ENCODE peak calls at places on chromosomes 6 and 20, in eight cellular contexts. One of them, this sample, is unnamed.

GRCh38 chr6:33206864-33207568 is 1.3 kb upstream of the RING1 start:
- DNase-seq in heart right ventricle: no peak
- DNase-seq in prostate gland: no peak
- DNase-seq in fibroblast of mammary gland: no peak
- DNase-seq in upper lobe of right lung: no peak
- DNase-seq in brain microvascular endothelial cell: peak
- DNase-seq in dorsolateral prefrontal cortex: no peak
- DNase-seq in body of pancreas: no peak
- DNase-seq in this sample: no peak

GRCh38 chr6:34383651-34384304 is 8.7 kb downstream of the NUDT3 start:
- DNase-seq in heart right ventricle: no peak
- DNase-seq in prostate gland: no peak
- DNase-seq in fibroblast of mammary gland: peak
- DNase-seq in upper lobe of right lung: no peak
- DNase-seq in brain microvascular endothelial cell: no peak
- DNase-seq in dorsolateral prefrontal cortex: no peak
- DNase-seq in body of pancreas: no peak
- DNase-seq in this sample: no peak

GRCh38 chr6:13131935-13132661 is 196.2 kb downstream of the TBC1D7 start:
- DNase-seq in heart right ventricle: no peak
- DNase-seq in prostate gland: no peak
- DNase-seq in fibroblast of mammary gland: no peak
- DNase-seq in upper lobe of right lung: no peak
- DNase-seq in brain microvascular endothelial cell: no peak
- DNase-seq in dorsolateral prefrontal cortex: no peak
- DNase-seq in body of pancreas: no peak
- DNase-seq in this sample: no peak

GRCh38 chr6:137352859-137353258 is 133.7 kb upstream of the IFNGR1 start:
- DNase-seq in heart right ventricle: no peak
- DNase-seq in prostate gland: no peak
- DNase-seq in fibroblast of mammary gland: peak
- DNase-seq in upper lobe of right lung: no peak
- DNase-seq in brain microvascular endothelial cell: no peak
- DNase-seq in dorsolateral prefrontal cortex: no peak
- DNase-seq in body of pancreas: peak
- DNase-seq in this sample: no peak

GRCh38 chr6:130559166-130559565 is 193.3 kb downstream of the TMEM200A start:
- DNase-seq in heart right ventricle: no peak
- DNase-seq in prostate gland: no peak
- DNase-seq in fibroblast of mammary gland: no peak
- DNase-seq in upper lobe of right lung: no peak
- DNase-seq in brain microvascular endothelial cell: no peak
- DNase-seq in dorsolateral prefrontal cortex: no peak
- DNase-seq in body of pancreas: no peak
- DNase-seq in this sample: no peak

GRCh38 chr6:110002676-110003075 is 24.6 kb downstream of the GPR6 start:
- DNase-seq in heart right ventricle: no peak
- DNase-seq in prostate gland: no peak
- DNase-seq in fibroblast of mammary gland: peak
- DNase-seq in upper lobe of right lung: no peak
- DNase-seq in brain microvascular endothelial cell: no peak
- DNase-seq in dorsolateral prefrontal cortex: no peak
- DNase-seq in body of pancreas: no peak
- DNase-seq in this sample: no peak

GRCh38 chr6:43125119-43125518 is 46.0 kb upstream of the SRF start:
- DNase-seq in heart right ventricle: no peak
- DNase-seq in prostate gland: no peak
- DNase-seq in fibroblast of mammary gland: peak
- DNase-seq in upper lobe of right lung: no peak
- DNase-seq in brain microvascular endothelial cell: peak
- DNase-seq in dorsolateral prefrontal cortex: no peak
- DNase-seq in body of pancreas: no peak
- DNase-seq in this sample: no peak

GRCh38 chr6:27078734-27079357 is 168.7 kb upstream of the PRSS16 start:
- DNase-seq in heart right ventricle: no peak
- DNase-seq in prostate gland: peak
- DNase-seq in fibroblast of mammary gland: peak
- DNase-seq in upper lobe of right lung: peak
- DNase-seq in brain microvascular endothelial cell: peak
- DNase-seq in dorsolateral prefrontal cortex: peak
- DNase-seq in body of pancreas: peak
- DNase-seq in this sample: no peak

GRCh38 chr6:74768120-74768519 is 437.7 kb downstream of the COL12A1 start:
- DNase-seq in heart right ventricle: no peak
- DNase-seq in prostate gland: no peak
- DNase-seq in fibroblast of mammary gland: peak
- DNase-seq in upper lobe of right lung: no peak
- DNase-seq in brain microvascular endothelial cell: no peak
- DNase-seq in dorsolateral prefrontal cortex: no peak
- DNase-seq in body of pancreas: no peak
- DNase-seq in this sample: no peak

GRCh38 chr6:92559611-92560010 is 859.7 kb downstream of the EPHA7 start:
- DNase-seq in heart right ventricle: no peak
- DNase-seq in prostate gland: no peak
- DNase-seq in fibroblast of mammary gland: no peak
- DNase-seq in upper lobe of right lung: no peak
- DNase-seq in brain microvascular endothelial cell: no peak
- DNase-seq in dorsolateral prefrontal cortex: no peak
- DNase-seq in body of pancreas: no peak
- DNase-seq in this sample: no peak

GRCh38 chr6:3410385-3411360 is 46.2 kb downstream of the SLC22A23 start:
- DNase-seq in heart right ventricle: peak
- DNase-seq in prostate gland: no peak
- DNase-seq in fibroblast of mammary gland: peak
- DNase-seq in upper lobe of right lung: peak
- DNase-seq in brain microvascular endothelial cell: peak
- DNase-seq in dorsolateral prefrontal cortex: peak
- DNase-seq in body of pancreas: peak
- DNase-seq in this sample: peak

GRCh38 chr6:3208096-3208774 is 19.2 kb downstream of the TUBB2B start:
- DNase-seq in heart right ventricle: no peak
- DNase-seq in prostate gland: no peak
- DNase-seq in fibroblast of mammary gland: peak
- DNase-seq in upper lobe of right lung: no peak
- DNase-seq in brain microvascular endothelial cell: peak
- DNase-seq in dorsolateral prefrontal cortex: no peak
- DNase-seq in body of pancreas: no peak
- DNase-seq in this sample: no peak

GRCh38 chr6:44699851-44700250 is 312.3 kb downstream of the CDC5L start:
- DNase-seq in heart right ventricle: no peak
- DNase-seq in prostate gland: no peak
- DNase-seq in fibroblast of mammary gland: no peak
- DNase-seq in upper lobe of right lung: no peak
- DNase-seq in brain microvascular endothelial cell: no peak
- DNase-seq in dorsolateral prefrontal cortex: no peak
- DNase-seq in body of pancreas: no peak
- DNase-seq in this sample: no peak

GRCh38 chr20:25586877-25587276 is 1.5 kb upstream of the NINL start:
- DNase-seq in heart right ventricle: no peak
- DNase-seq in prostate gland: no peak
- DNase-seq in fibroblast of mammary gland: peak
- DNase-seq in upper lobe of right lung: peak
- DNase-seq in brain microvascular endothelial cell: no peak
- DNase-seq in dorsolateral prefrontal cortex: no peak
- DNase-seq in body of pancreas: no peak
- DNase-seq in this sample: no peak

GRCh38 chr6:108733706-108734105 is 114.5 kb upstream of the ARMC2 start:
- DNase-seq in heart right ventricle: no peak
- DNase-seq in prostate gland: no peak
- DNase-seq in fibroblast of mammary gland: no peak
- DNase-seq in upper lobe of right lung: no peak
- DNase-seq in brain microvascular endothelial cell: no peak
- DNase-seq in dorsolateral prefrontal cortex: no peak
- DNase-seq in body of pancreas: no peak
- DNase-seq in this sample: no peak

GRCh38 chr6:169659820-169660610 is 41.8 kb downstream of the WDR27 start:
- DNase-seq in heart right ventricle: no peak
- DNase-seq in prostate gland: no peak
- DNase-seq in fibroblast of mammary gland: no peak
- DNase-seq in upper lobe of right lung: peak
- DNase-seq in brain microvascular endothelial cell: no peak
- DNase-seq in dorsolateral prefrontal cortex: no peak
- DNase-seq in body of pancreas: no peak
- DNase-seq in this sample: no peak

GRCh38 chr6:137423444-137424168 is 70.6 kb downstream of the OLIG3 start:
- DNase-seq in heart right ventricle: no peak
- DNase-seq in prostate gland: no peak
- DNase-seq in fibroblast of mammary gland: no peak
- DNase-seq in upper lobe of right lung: no peak
- DNase-seq in brain microvascular endothelial cell: no peak
- DNase-seq in dorsolateral prefrontal cortex: no peak
- DNase-seq in body of pancreas: no peak
- DNase-seq in this sample: no peak

GRCh38 chr6:157539900-157540752 is 159.1 kb downstream of the ZDHHC14 start:
- DNase-seq in heart right ventricle: no peak
- DNase-seq in prostate gland: no peak
- DNase-seq in fibroblast of mammary gland: no peak
- DNase-seq in upper lobe of right lung: no peak
- DNase-seq in brain microvascular endothelial cell: no peak
- DNase-seq in dorsolateral prefrontal cortex: no peak
- DNase-seq in body of pancreas: no peak
- DNase-seq in this sample: no peak

GRCh38 chr20:25065625-25066338 is 7.8 kb upstream of the ACSS1 start:
- DNase-seq in heart right ventricle: peak
- DNase-seq in prostate gland: peak
- DNase-seq in fibroblast of mammary gland: peak
- DNase-seq in upper lobe of right lung: peak
- DNase-seq in brain microvascular endothelial cell: peak
- DNase-seq in dorsolateral prefrontal cortex: peak
- DNase-seq in body of pancreas: peak
- DNase-seq in this sample: peak

GRCh38 chr6:18680842-18681241 is 293.7 kb downstream of the RNF144B start:
- DNase-seq in heart right ventricle: no peak
- DNase-seq in prostate gland: no peak
- DNase-seq in fibroblast of mammary gland: no peak
- DNase-seq in upper lobe of right lung: no peak
- DNase-seq in brain microvascular endothelial cell: no peak
- DNase-seq in dorsolateral prefrontal cortex: no peak
- DNase-seq in body of pancreas: no peak
- DNase-seq in this sample: no peak
- TF ChIP-seq CTCF in heart right ventricle: no peak
- TF ChIP-seq CTCF in prostate gland: no peak
- TF ChIP-seq CTCF in fibroblast of mammary gland: no peak
- TF ChIP-seq CTCF in upper lobe of right lung: no peak
- TF ChIP-seq CTCF in brain microvascular endothelial cell: peak
- TF ChIP-seq CTCF in dorsolateral prefrontal cortex: no peak
- TF ChIP-seq CTCF in body of pancreas: no peak
- TF ChIP-seq CTCF in this sample: no peak

DNA sequence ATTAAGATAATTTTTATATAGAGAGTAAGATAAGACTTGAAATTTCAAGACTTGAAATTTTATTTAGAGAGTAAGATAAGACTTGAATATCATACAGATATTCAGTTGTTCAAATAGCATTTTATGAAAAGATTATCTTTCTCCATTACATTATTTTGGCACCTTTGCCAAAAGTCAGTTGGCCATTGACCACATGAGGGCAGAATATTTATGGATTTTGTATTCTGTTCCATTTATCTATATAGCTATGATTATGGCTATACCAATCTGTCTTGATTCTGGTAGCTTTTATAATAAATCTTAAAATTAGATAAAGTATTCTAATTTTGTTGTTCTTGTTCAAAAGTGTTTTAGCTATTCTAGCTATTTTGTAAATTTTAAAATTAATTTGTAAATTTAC is 537.9 kb upstream of the GJE1 start:
- DNase-seq in heart right ventricle: no peak
- DNase-seq in prostate gland: no peak
- DNase-seq in fibroblast of mammary gland: no peak
- DNase-seq in upper lobe of right lung: no peak
- DNase-seq in brain microvascular endothelial cell: no peak
- DNase-seq in dorsolateral prefrontal cortex: no peak
- DNase-seq in body of pancreas: no peak
- DNase-seq in this sample: no peak
- TF ChIP-seq CTCF in heart right ventricle: no peak
- TF ChIP-seq CTCF in prostate gland: no peak
- TF ChIP-seq CTCF in fibroblast of mammary gland: peak
- TF ChIP-seq CTCF in upper lobe of right lung: no peak
- TF ChIP-seq CTCF in brain microvascular endothelial cell: peak
- TF ChIP-seq CTCF in dorsolateral prefrontal cortex: no peak
- TF ChIP-seq CTCF in body of pancreas: no peak
- TF ChIP-seq CTCF in this sample: no peak

GRCh38 chr20:34085544-34086040 is 26.5 kb downstream of the EIF2S2 start:
- DNase-seq in heart right ventricle: no peak
- DNase-seq in prostate gland: no peak
- DNase-seq in fibroblast of mammary gland: no peak
- DNase-seq in upper lobe of right lung: no peak
- DNase-seq in brain microvascular endothelial cell: no peak
- DNase-seq in dorsolateral prefrontal cortex: no peak
- DNase-seq in body of pancreas: no peak
- DNase-seq in this sample: no peak

GRCh38 chr20:34083781-34084180 is 28.3 kb downstream of the EIF2S2 start:
- DNase-seq in heart right ventricle: no peak
- DNase-seq in prostate gland: no peak
- DNase-seq in fibroblast of mammary gland: no peak
- DNase-seq in upper lobe of right lung: no peak
- DNase-seq in brain microvascular endothelial cell: no peak
- DNase-seq in dorsolateral prefrontal cortex: no peak
- DNase-seq in body of pancreas: no peak
- DNase-seq in this sample: no peak

GRCh38 chr20:34084227-34084923 is 27.7 kb downstream of the EIF2S2 start:
- DNase-seq in heart right ventricle: no peak
- DNase-seq in prostate gland: no peak
- DNase-seq in fibroblast of mammary gland: no peak
- DNase-seq in upper lobe of right lung: no peak
- DNase-seq in brain microvascular endothelial cell: peak
- DNase-seq in dorsolateral prefrontal cortex: no peak
- DNase-seq in body of pancreas: no peak
- DNase-seq in this sample: no peak

GRCh38 chr20:34082232-34082887 is 29.7 kb downstream of the EIF2S2 start:
- DNase-seq in heart right ventricle: no peak
- DNase-seq in prostate gland: no peak
- DNase-seq in fibroblast of mammary gland: no peak
- DNase-seq in upper lobe of right lung: no peak
- DNase-seq in brain microvascular endothelial cell: no peak
- DNase-seq in dorsolateral prefrontal cortex: no peak
- DNase-seq in body of pancreas: no peak
- DNase-seq in this sample: no peak

DNA sequence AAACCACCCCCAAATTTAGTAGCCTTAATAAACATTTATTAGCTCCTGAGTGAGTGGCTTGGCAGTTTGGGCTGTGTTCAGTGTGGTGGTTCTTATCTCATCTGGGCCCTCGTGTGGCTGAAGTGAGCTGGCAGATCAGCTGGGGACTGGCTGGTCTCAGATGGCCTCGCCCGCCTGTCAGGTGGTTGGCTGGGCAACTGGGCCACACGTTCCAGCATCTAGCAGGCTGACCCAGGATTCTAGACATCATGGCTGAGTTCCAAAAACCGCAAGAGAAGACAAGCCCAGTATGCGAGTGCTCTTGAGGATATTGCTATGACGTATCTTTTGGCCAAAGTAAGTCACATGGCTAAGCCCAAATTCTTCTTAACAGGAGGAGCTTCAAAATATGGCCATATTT is 28.9 kb downstream of the EIF2S2 start:
- DNase-seq in heart right ventricle: peak
- DNase-seq in prostate gland: peak
- DNase-seq in fibroblast of mammary gland: peak
- DNase-seq in upper lobe of right lung: peak
- DNase-seq in brain microvascular endothelial cell: peak
- DNase-seq in dorsolateral prefrontal cortex: peak
- DNase-seq in body of pancreas: peak
- DNase-seq in this sample: no peak
- TF ChIP-seq CTCF in heart right ventricle: no peak
- TF ChIP-seq CTCF in prostate gland: peak
- TF ChIP-seq CTCF in fibroblast of mammary gland: peak
- TF ChIP-seq CTCF in upper lobe of right lung: no peak
- TF ChIP-seq CTCF in brain microvascular endothelial cell: peak
- TF ChIP-seq CTCF in dorsolateral prefrontal cortex: no peak
- TF ChIP-seq CTCF in body of pancreas: no peak
- TF ChIP-seq CTCF in this sample: no peak

GRCh38 chr6:7747016-7747415 is 21.1 kb downstream of the BMP6 start:
- DNase-seq in heart right ventricle: no peak
- DNase-seq in prostate gland: no peak
- DNase-seq in fibroblast of mammary gland: no peak
- DNase-seq in upper lobe of right lung: no peak
- DNase-seq in brain microvascular endothelial cell: no peak
- DNase-seq in dorsolateral prefrontal cortex: no peak
- DNase-seq in body of pancreas: no peak
- DNase-seq in this sample: no peak
- TF ChIP-seq CTCF in heart right ventricle: no peak
- TF ChIP-seq CTCF in prostate gland: no peak
- TF ChIP-seq CTCF in fibroblast of mammary gland: no peak
- TF ChIP-seq CTCF in upper lobe of right lung: no peak
- TF ChIP-seq CTCF in brain microvascular endothelial cell: no peak
- TF ChIP-seq CTCF in dorsolateral prefrontal cortex: no peak
- TF ChIP-seq CTCF in body of pancreas: no peak
- TF ChIP-seq CTCF in this sample: no peak